ENCODE peak calls at places on chromosome 10, in seven cellular contexts. One of them, this sample, is unnamed.
A peak's percentile ranks its signal among the peaks of the same experiment; 100 is the strongest.

GRCh38 chr10:83346216-83346910 is 792.9 kb upstream of the GHITM start:
- DNase-seq in heart left ventricle: no peak
- DNase-seq in astrocyte: peak; percentile 82
- DNase-seq in CD8-positive, alpha-beta T cell: no peak
- DNase-seq in esophagus muscularis mucosa: no peak
- DNase-seq in Panc1: no peak
- DNase-seq in colonic mucosa: no peak
- DNase-seq in this sample: no peak

GRCh38 chr10:100807241-100808050 is 62.1 kb downstream of the PAX2 start:
- DNase-seq in CD8-positive, alpha-beta T cell: no peak
- DNase-seq in colonic mucosa: no peak
- DNase-seq in Panc1: no peak
- DNase-seq in heart left ventricle: no peak
- DNase-seq in esophagus muscularis mucosa: no peak
- DNase-seq in astrocyte: no peak
- DNase-seq in this sample: no peak

GRCh38 chr10:119896937-119897336 is 4.4 kb downstream of the SEC23IP start:
- DNase-seq in esophagus muscularis mucosa: no peak
- DNase-seq in Panc1: no peak
- DNase-seq in astrocyte: no peak
- DNase-seq in colonic mucosa: peak; percentile 84
- DNase-seq in heart left ventricle: peak; percentile 84
- DNase-seq in CD8-positive, alpha-beta T cell: no peak
- DNase-seq in this sample: no peak

GRCh38 chr10:58991842-58992241 is 184.6 kb upstream of the PHYHIPL start:
- DNase-seq in Panc1: no peak
- DNase-seq in esophagus muscularis mucosa: no peak
- DNase-seq in CD8-positive, alpha-beta T cell: no peak
- DNase-seq in heart left ventricle: no peak
- DNase-seq in astrocyte: no peak
- DNase-seq in colonic mucosa: peak; percentile 33
- DNase-seq in this sample: no peak

GRCh38 chr10:126458453-126458852 is 70.2 kb upstream of the ADAM12 start:
- DNase-seq in esophagus muscularis mucosa: peak; percentile 47
- DNase-seq in CD8-positive, alpha-beta T cell: no peak
- DNase-seq in astrocyte: peak; percentile 39
- DNase-seq in colonic mucosa: no peak
- DNase-seq in heart left ventricle: no peak
- DNase-seq in Panc1: no peak
- DNase-seq in this sample: no peak

GRCh38 chr10:48199580-48200377 is 74.7 kb downstream of the FRMPD2 start:
- DNase-seq in CD8-positive, alpha-beta T cell: no peak
- DNase-seq in Panc1: no peak
- DNase-seq in colonic mucosa: no peak
- DNase-seq in astrocyte: peak; percentile 36
- DNase-seq in esophagus muscularis mucosa: no peak
- DNase-seq in heart left ventricle: no peak
- DNase-seq in this sample: no peak

GRCh38 chr10:69045441-69046300 is 42.2 kb upstream of the SRGN start:
- DNase-seq in esophagus muscularis mucosa: no peak
- DNase-seq in Panc1: no peak
- DNase-seq in heart left ventricle: no peak
- DNase-seq in CD8-positive, alpha-beta T cell: peak; percentile 58
- DNase-seq in colonic mucosa: no peak
- DNase-seq in astrocyte: peak; percentile 50
- DNase-seq in this sample: no peak

GRCh38 chr10:68871105-68871711 is 29.9 kb upstream of the DDX50 start:
- DNase-seq in astrocyte: peak; percentile 60
- DNase-seq in Panc1: no peak
- DNase-seq in colonic mucosa: no peak
- DNase-seq in heart left ventricle: no peak
- DNase-seq in CD8-positive, alpha-beta T cell: no peak
- DNase-seq in esophagus muscularis mucosa: no peak
- DNase-seq in this sample: peak; percentile 35

GRCh38 chr10:22250897-22251605 is 33.2 kb upstream of the EBLN1 start:
- DNase-seq in heart left ventricle: no peak
- DNase-seq in esophagus muscularis mucosa: no peak
- DNase-seq in astrocyte: peak; percentile 11
- DNase-seq in Panc1: no peak
- DNase-seq in colonic mucosa: no peak
- DNase-seq in CD8-positive, alpha-beta T cell: no peak
- DNase-seq in this sample: no peak

GRCh38 chr10:84768132-84768531 is 439.7 kb downstream of the CCSER2 start:
- DNase-seq in CD8-positive, alpha-beta T cell: no peak
- DNase-seq in astrocyte: no peak
- DNase-seq in colonic mucosa: no peak
- DNase-seq in heart left ventricle: no peak
- DNase-seq in esophagus muscularis mucosa: peak; percentile 42
- DNase-seq in Panc1: no peak
- DNase-seq in this sample: no peak

GRCh38 chr10:3832022-3832786 is 47.2 kb upstream of the KLF6 start:
- DNase-seq in colonic mucosa: no peak
- DNase-seq in Panc1: no peak
- DNase-seq in heart left ventricle: no peak
- DNase-seq in astrocyte: no peak
- DNase-seq in CD8-positive, alpha-beta T cell: no peak
- DNase-seq in esophagus muscularis mucosa: no peak
- DNase-seq in this sample: no peak

GRCh38 chr10:62249974-62250373 is 18.7 kb downstream of the RTKN2 start:
- DNase-seq in Panc1: no peak
- DNase-seq in heart left ventricle: no peak
- DNase-seq in colonic mucosa: no peak
- DNase-seq in astrocyte: no peak
- DNase-seq in esophagus muscularis mucosa: no peak
- DNase-seq in CD8-positive, alpha-beta T cell: no peak
- DNase-seq in this sample: no peak

GRCh38 chr10:88987243-88987726 is 3.3 kb upstream of the FAS start:
- DNase-seq in esophagus muscularis mucosa: no peak
- DNase-seq in colonic mucosa: no peak
- DNase-seq in CD8-positive, alpha-beta T cell: no peak
- DNase-seq in heart left ventricle: no peak
- DNase-seq in astrocyte: no peak
- DNase-seq in Panc1: no peak
- DNase-seq in this sample: no peak

GRCh38 chr10:113965077-113965476 is 78.6 kb upstream of the ADRB1 start:
- DNase-seq in esophagus muscularis mucosa: no peak
- DNase-seq in CD8-positive, alpha-beta T cell: no peak
- DNase-seq in Panc1: no peak
- DNase-seq in colonic mucosa: no peak
- DNase-seq in heart left ventricle: no peak
- DNase-seq in astrocyte: no peak
- DNase-seq in this sample: no peak

GRCh38 chr10:119161680-119162079 is 3.8 kb downstream of the SFXN4 start:
- DNase-seq in esophagus muscularis mucosa: no peak
- DNase-seq in Panc1: no peak
- DNase-seq in astrocyte: peak; percentile 72
- DNase-seq in colonic mucosa: no peak
- DNase-seq in heart left ventricle: no peak
- DNase-seq in CD8-positive, alpha-beta T cell: no peak
- DNase-seq in this sample: no peak

GRCh38 chr10:69748621-69749020 is 53.1 kb upstream of the COL13A1 start:
- DNase-seq in Panc1: no peak
- DNase-seq in colonic mucosa: no peak
- DNase-seq in esophagus muscularis mucosa: no peak
- DNase-seq in heart left ventricle: no peak
- DNase-seq in CD8-positive, alpha-beta T cell: no peak
- DNase-seq in astrocyte: no peak
- DNase-seq in this sample: no peak

GRCh38 chr10:63199716-63200115 is 66.6 kb downstream of the NRBF2 start:
- DNase-seq in astrocyte: no peak
- DNase-seq in colonic mucosa: no peak
- DNase-seq in Panc1: no peak
- DNase-seq in heart left ventricle: no peak
- DNase-seq in CD8-positive, alpha-beta T cell: no peak
- DNase-seq in esophagus muscularis mucosa: no peak
- DNase-seq in this sample: no peak

GRCh38 chr10:79445708-79446450 is 455 bp upstream of the ZCCHC24 start:
- DNase-seq in heart left ventricle: peak; percentile 99
- DNase-seq in esophagus muscularis mucosa: peak; percentile 100
- DNase-seq in CD8-positive, alpha-beta T cell: peak; percentile 96
- DNase-seq in Panc1: peak; percentile 72
- DNase-seq in astrocyte: peak; percentile 97
- DNase-seq in colonic mucosa: peak; percentile 95
- DNase-seq in this sample: peak; percentile 97

GRCh38 chr10:71232089-71232998 is 20.0 kb downstream of the UNC5B start:
- DNase-seq in CD8-positive, alpha-beta T cell: no peak
- DNase-seq in esophagus muscularis mucosa: no peak
- DNase-seq in Panc1: no peak
- DNase-seq in astrocyte: peak; percentile 53
- DNase-seq in heart left ventricle: peak; percentile 91
- DNase-seq in colonic mucosa: no peak
- DNase-seq in this sample: no peak

GRCh38 chr10:46546591-46547330 is 9.7 kb downstream of the GPRIN2 start:
- DNase-seq in astrocyte: no peak
- DNase-seq in Panc1: no peak
- DNase-seq in esophagus muscularis mucosa: no peak
- DNase-seq in colonic mucosa: peak; percentile 19
- DNase-seq in CD8-positive, alpha-beta T cell: peak; percentile 48
- DNase-seq in heart left ventricle: peak; percentile 26
- DNase-seq in this sample: peak; percentile 55

GRCh38 chr10:114943000-114943399 is 5.0 kb downstream of the TRUB1 start:
- DNase-seq in astrocyte: no peak
- DNase-seq in colonic mucosa: no peak
- DNase-seq in Panc1: no peak
- DNase-seq in CD8-positive, alpha-beta T cell: no peak
- DNase-seq in heart left ventricle: peak; percentile 46
- DNase-seq in esophagus muscularis mucosa: no peak
- DNase-seq in this sample: no peak

GRCh38 chr10:32180354-32181280 is 124.4 kb upstream of the KIF5B start:
- DNase-seq in astrocyte: no peak
- DNase-seq in heart left ventricle: no peak
- DNase-seq in Panc1: no peak
- DNase-seq in colonic mucosa: no peak
- DNase-seq in esophagus muscularis mucosa: no peak
- DNase-seq in CD8-positive, alpha-beta T cell: no peak
- DNase-seq in this sample: no peak

GRCh38 chr10:26978531-26978930 is 117.8 kb upstream of the ABI1 start:
- DNase-seq in CD8-positive, alpha-beta T cell: no peak
- DNase-seq in Panc1: no peak
- DNase-seq in colonic mucosa: no peak
- DNase-seq in heart left ventricle: no peak
- DNase-seq in esophagus muscularis mucosa: no peak
- DNase-seq in astrocyte: no peak
- DNase-seq in this sample: no peak

GRCh38 chr10:26199841-26200240 is 16.7 kb upstream of the GAD2 start:
- DNase-seq in Panc1: no peak
- DNase-seq in astrocyte: no peak
- DNase-seq in CD8-positive, alpha-beta T cell: no peak
- DNase-seq in esophagus muscularis mucosa: no peak
- DNase-seq in colonic mucosa: no peak
- DNase-seq in heart left ventricle: no peak
- DNase-seq in this sample: no peak

DNA sequence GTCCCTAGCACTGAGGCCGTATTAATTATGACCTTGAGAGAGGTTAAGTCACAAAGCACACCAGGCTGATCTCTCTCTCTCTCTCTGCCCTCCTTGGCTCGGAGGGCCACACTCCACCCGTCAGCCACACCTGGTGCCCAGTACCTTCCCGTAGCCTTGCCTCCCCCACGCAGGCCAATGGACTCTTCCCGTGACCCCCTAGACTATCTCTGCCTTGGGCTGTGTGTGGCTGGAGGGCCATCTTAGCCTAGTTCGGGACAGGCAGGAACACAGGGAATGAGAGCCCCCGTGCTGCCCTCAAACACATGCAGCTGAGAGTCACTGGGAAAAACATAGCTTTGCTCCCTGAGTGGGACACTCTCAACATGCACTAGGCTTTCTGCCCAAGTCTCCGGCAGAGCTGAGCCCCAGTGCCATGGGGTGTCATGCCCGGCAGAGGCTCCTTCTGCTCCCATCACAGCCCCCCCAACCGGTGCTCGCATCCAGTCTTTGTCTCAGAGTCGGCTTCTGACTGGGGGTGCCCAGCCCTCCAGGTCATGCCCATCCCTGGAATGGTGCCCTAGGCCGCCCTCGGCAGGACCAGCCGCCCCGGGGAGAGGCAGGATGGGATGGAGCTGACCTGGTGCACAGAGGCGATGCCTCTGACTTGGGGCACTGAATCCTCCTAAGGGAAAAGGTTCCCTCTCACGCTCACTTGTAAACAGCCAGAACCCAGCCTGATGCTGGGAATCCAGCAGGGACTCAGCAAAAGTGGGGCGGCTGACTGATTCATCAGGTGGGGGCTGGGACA is 63.0 kb downstream of the TCERG1L start:
- DNase-seq in colonic mucosa: no peak
- DNase-seq in esophagus muscularis mucosa: no peak
- DNase-seq in Panc1: no peak
- DNase-seq in CD8-positive, alpha-beta T cell: no peak
- DNase-seq in heart left ventricle: no peak
- DNase-seq in astrocyte: no peak
- DNase-seq in this sample: no peak
- H3K4me1 ChIP-seq in colonic mucosa: no peaks in the 10 kb centered on the region
- H3K4me1 ChIP-seq in esophagus muscularis mucosa: no peaks in the 10 kb centered on the region
- H3K4me1 ChIP-seq in Panc1: no peaks in the 10 kb centered on the region
- H3K4me1 ChIP-seq in CD8-positive, alpha-beta T cell: no peaks in the 10 kb centered on the region
- H3K4me1 ChIP-seq in heart left ventricle: no peaks in the 10 kb centered on the region
- H3K4me1 ChIP-seq in astrocyte: no peaks in the 10 kb centered on the region
- H3K4me1 ChIP-seq in this sample: no peaks in the 10 kb centered on the region

GRCh38 chr10:15461353-15462108 is 90.4 kb upstream of the FAM171A1 start:
- DNase-seq in colonic mucosa: peak; percentile 32
- DNase-seq in CD8-positive, alpha-beta T cell: no peak
- DNase-seq in heart left ventricle: peak; percentile 26
- DNase-seq in astrocyte: no peak
- DNase-seq in esophagus muscularis mucosa: no peak
- DNase-seq in Panc1: no peak
- DNase-seq in this sample: peak; percentile 45
- TF ChIP-seq CTCF in colonic mucosa: peak; percentile 25
- TF ChIP-seq CTCF in CD8-positive, alpha-beta T cell: no peak
- TF ChIP-seq CTCF in heart left ventricle: no peak
- TF ChIP-seq CTCF in astrocyte: no peak
- TF ChIP-seq CTCF in esophagus muscularis mucosa: no peak
- TF ChIP-seq CTCF in Panc1: peak; percentile 13
- TF ChIP-seq CTCF in this sample: peak; percentile 25

GRCh38 chr10:43922335-43923280 is 273.9 kb upstream of the ZNF32 start:
- DNase-seq in CD8-positive, alpha-beta T cell: no peak
- DNase-seq in Panc1: no peak
- DNase-seq in astrocyte: no peak
- DNase-seq in colonic mucosa: no peak
- DNase-seq in heart left ventricle: no peak
- DNase-seq in esophagus muscularis mucosa: peak; percentile 77
- DNase-seq in this sample: no peak
- H3K4me1 ChIP-seq in CD8-positive, alpha-beta T cell: no peaks in the 10 kb centered on the region
- H3K4me1 ChIP-seq in Panc1: no peaks in the 10 kb centered on the region
- H3K4me1 ChIP-seq in astrocyte: no peaks in the 10 kb centered on the region
- H3K4me1 ChIP-seq in colonic mucosa: no peaks in the 10 kb centered on the region
- H3K4me1 ChIP-seq in heart left ventricle: no peaks in the 10 kb centered on the region
- H3K4me1 ChIP-seq in esophagus muscularis mucosa: no peaks in the 10 kb centered on the region
- H3K4me1 ChIP-seq in this sample: no peaks in the 10 kb centered on the region

GRCh38 chr10:117075064-117075463 is 63.0 kb downstream of the VAX1 start:
- DNase-seq in esophagus muscularis mucosa: no peak
- DNase-seq in astrocyte: peak; percentile 7
- DNase-seq in heart left ventricle: no peak
- DNase-seq in CD8-positive, alpha-beta T cell: no peak
- DNase-seq in Panc1: no peak
- DNase-seq in colonic mucosa: no peak
- DNase-seq in this sample: no peak
- TF ChIP-seq CTCF in esophagus muscularis mucosa: no peak
- TF ChIP-seq CTCF in astrocyte: no peak
- TF ChIP-seq CTCF in heart left ventricle: no peak
- TF ChIP-seq CTCF in CD8-positive, alpha-beta T cell: no peak
- TF ChIP-seq CTCF in Panc1: no peak
- TF ChIP-seq CTCF in colonic mucosa: no peak
- TF ChIP-seq CTCF in this sample: no peak

GRCh38 chr10:72332423-72333110 is 22.2 kb downstream of the DNAJB12 start:
- DNase-seq in heart left ventricle: no peak
- DNase-seq in colonic mucosa: no peak
- DNase-seq in CD8-positive, alpha-beta T cell: no peak
- DNase-seq in Panc1: no peak
- DNase-seq in astrocyte: no peak
- DNase-seq in esophagus muscularis mucosa: no peak
- DNase-seq in this sample: no peak
- H3K4me1 ChIP-seq in heart left ventricle: peaks cover 15% of the 10 kb centered on the region
- H3K4me1 ChIP-seq in colonic mucosa: peaks cover 20% of the 10 kb centered on the region
- H3K4me1 ChIP-seq in CD8-positive, alpha-beta T cell: peaks cover 91% of the 10 kb centered on the region
- H3K4me1 ChIP-seq in Panc1: peaks cover 67% of the 10 kb centered on the region
- H3K4me1 ChIP-seq in astrocyte: peaks cover 55% of the 10 kb centered on the region
- H3K4me1 ChIP-seq in esophagus muscularis mucosa: peaks cover 86% of the 10 kb centered on the region
- H3K4me1 ChIP-seq in this sample: peaks cover 8% of the 10 kb centered on the region